ENCODE peak calls at places on chromosomes 12 and 14, in eight cellular contexts. One of them, this sample, is unnamed.
A peak's percentile ranks its signal among the peaks of the same experiment; 100 is the strongest.

GRCh38 chr14:104364830-104365229 is 214.7 kb upstream of the C14orf180 start:
- DNase-seq in left ventricle myocardium superior: peak; percentile 9
- DNase-seq in body of pancreas: no peak
- DNase-seq in COR-L47: no peak
- DNase-seq in frontal cortex: no peak
- DNase-seq in stimulated activated CD4-positive, alpha-beta T cell treated with anti-CD3 and anti-CD28 coated beads, Interleukin-2, amount 100 ng/mL, for 48 hours: no peak
- DNase-seq in HS-27A: no peak
- DNase-seq in T-cell: no peak
- DNase-seq in this sample: no peak

GRCh38 chr12:21151184-21151583 is 20.2 kb downstream of the SLCO1B1 start:
- DNase-seq in stimulated activated CD4-positive, alpha-beta T cell treated with anti-CD3 and anti-CD28 coated beads, Interleukin-2, amount 100 ng/mL, for 48 hours: no peak
- DNase-seq in COR-L47: no peak
- DNase-seq in frontal cortex: no peak
- DNase-seq in body of pancreas: no peak
- DNase-seq in HS-27A: no peak
- DNase-seq in left ventricle myocardium superior: no peak
- DNase-seq in T-cell: no peak
- DNase-seq in this sample: no peak

GRCh38 chr14:75960219-75960618 is 21.6 kb downstream of the TGFB3 start:
- DNase-seq in stimulated activated CD4-positive, alpha-beta T cell treated with anti-CD3 and anti-CD28 coated beads, Interleukin-2, amount 100 ng/mL, for 48 hours: no peak
- DNase-seq in body of pancreas: no peak
- DNase-seq in COR-L47: no peak
- DNase-seq in left ventricle myocardium superior: no peak
- DNase-seq in HS-27A: no peak
- DNase-seq in frontal cortex: no peak
- DNase-seq in T-cell: no peak
- DNase-seq in this sample: no peak

GRCh38 chr12:3231399-3231876 is 154.3 kb downstream of the TSPAN9 start:
- DNase-seq in HS-27A: no peak
- DNase-seq in left ventricle myocardium superior: peak; percentile 61
- DNase-seq in stimulated activated CD4-positive, alpha-beta T cell treated with anti-CD3 and anti-CD28 coated beads, Interleukin-2, amount 100 ng/mL, for 48 hours: no peak
- DNase-seq in frontal cortex: no peak
- DNase-seq in T-cell: no peak
- DNase-seq in body of pancreas: no peak
- DNase-seq in COR-L47: no peak
- DNase-seq in this sample: no peak

GRCh38 chr14:86575141-86575540 is 1045.2 kb downstream of the FLRT2 start:
- DNase-seq in frontal cortex: no peak
- DNase-seq in COR-L47: no peak
- DNase-seq in body of pancreas: no peak
- DNase-seq in HS-27A: no peak
- DNase-seq in left ventricle myocardium superior: no peak
- DNase-seq in stimulated activated CD4-positive, alpha-beta T cell treated with anti-CD3 and anti-CD28 coated beads, Interleukin-2, amount 100 ng/mL, for 48 hours: no peak
- DNase-seq in T-cell: no peak
- DNase-seq in this sample: no peak

GRCh38 chr12:106345739-106346138 is 11.8 kb upstream of the POLR3B start:
- DNase-seq in COR-L47: peak; percentile 64
- DNase-seq in body of pancreas: peak; percentile 43
- DNase-seq in frontal cortex: no peak
- DNase-seq in left ventricle myocardium superior: no peak
- DNase-seq in stimulated activated CD4-positive, alpha-beta T cell treated with anti-CD3 and anti-CD28 coated beads, Interleukin-2, amount 100 ng/mL, for 48 hours: no peak
- DNase-seq in HS-27A: no peak
- DNase-seq in T-cell: no peak
- DNase-seq in this sample: no peak

GRCh38 chr14:74855021-74855420 is 20.9 kb downstream of the PROX2 start:
- DNase-seq in frontal cortex: no peak
- DNase-seq in body of pancreas: no peak
- DNase-seq in left ventricle myocardium superior: no peak
- DNase-seq in HS-27A: no peak
- DNase-seq in stimulated activated CD4-positive, alpha-beta T cell treated with anti-CD3 and anti-CD28 coated beads, Interleukin-2, amount 100 ng/mL, for 48 hours: no peak
- DNase-seq in COR-L47: no peak
- DNase-seq in T-cell: no peak
- DNase-seq in this sample: no peak

GRCh38 chr14:24806061-24806678 is 172.2 kb upstream of the GZMB start:
- DNase-seq in COR-L47: peak; percentile 73
- DNase-seq in body of pancreas: peak; percentile 85
- DNase-seq in frontal cortex: no peak
- DNase-seq in left ventricle myocardium superior: peak; percentile 83
- DNase-seq in HS-27A: peak; percentile 22
- DNase-seq in stimulated activated CD4-positive, alpha-beta T cell treated with anti-CD3 and anti-CD28 coated beads, Interleukin-2, amount 100 ng/mL, for 48 hours: peak; percentile 34
- DNase-seq in T-cell: no peak
- DNase-seq in this sample: peak; percentile 55

GRCh38 chr12:2347844-2348476 is 295.2 kb downstream of the CACNA1C start:
- DNase-seq in COR-L47: no peak
- DNase-seq in T-cell: no peak
- DNase-seq in stimulated activated CD4-positive, alpha-beta T cell treated with anti-CD3 and anti-CD28 coated beads, Interleukin-2, amount 100 ng/mL, for 48 hours: no peak
- DNase-seq in body of pancreas: no peak
- DNase-seq in frontal cortex: no peak
- DNase-seq in left ventricle myocardium superior: no peak
- DNase-seq in HS-27A: no peak
- DNase-seq in this sample: no peak

GRCh38 chr12:82593901-82594396 is 92.8 kb upstream of the TMTC2 start:
- DNase-seq in frontal cortex: no peak
- DNase-seq in body of pancreas: no peak
- DNase-seq in HS-27A: no peak
- DNase-seq in T-cell: no peak
- DNase-seq in COR-L47: no peak
- DNase-seq in stimulated activated CD4-positive, alpha-beta T cell treated with anti-CD3 and anti-CD28 coated beads, Interleukin-2, amount 100 ng/mL, for 48 hours: no peak
- DNase-seq in left ventricle myocardium superior: no peak
- DNase-seq in this sample: no peak

GRCh38 chr14:89399594-89400068 is 17.4 kb downstream of the FOXN3 start:
- DNase-seq in T-cell: no peak
- DNase-seq in body of pancreas: peak; percentile 44
- DNase-seq in COR-L47: peak; percentile 20
- DNase-seq in HS-27A: no peak
- DNase-seq in left ventricle myocardium superior: no peak
- DNase-seq in frontal cortex: no peak
- DNase-seq in stimulated activated CD4-positive, alpha-beta T cell treated with anti-CD3 and anti-CD28 coated beads, Interleukin-2, amount 100 ng/mL, for 48 hours: no peak
- DNase-seq in this sample: no peak

GRCh38 chr12:65532744-65533143 is 254.3 kb downstream of the MSRB3 start:
- DNase-seq in T-cell: no peak
- DNase-seq in HS-27A: peak; percentile 53
- DNase-seq in stimulated activated CD4-positive, alpha-beta T cell treated with anti-CD3 and anti-CD28 coated beads, Interleukin-2, amount 100 ng/mL, for 48 hours: no peak
- DNase-seq in frontal cortex: no peak
- DNase-seq in body of pancreas: no peak
- DNase-seq in COR-L47: no peak
- DNase-seq in left ventricle myocardium superior: no peak
- DNase-seq in this sample: no peak

GRCh38 chr14:105294142-105294597 is 6.6 kb downstream of the BRF1 start:
- DNase-seq in T-cell: peak; percentile 71
- DNase-seq in HS-27A: no peak
- DNase-seq in left ventricle myocardium superior: peak; percentile 88
- DNase-seq in body of pancreas: peak; percentile 61
- DNase-seq in stimulated activated CD4-positive, alpha-beta T cell treated with anti-CD3 and anti-CD28 coated beads, Interleukin-2, amount 100 ng/mL, for 48 hours: peak; percentile 52
- DNase-seq in COR-L47: peak; percentile 87
- DNase-seq in frontal cortex: no peak
- DNase-seq in this sample: peak; percentile 80

GRCh38 chr12:111597731-111598636 is 1.1 kb downstream of the ATXN2 start:
- DNase-seq in frontal cortex: peak; percentile 54
- DNase-seq in T-cell: no peak
- DNase-seq in stimulated activated CD4-positive, alpha-beta T cell treated with anti-CD3 and anti-CD28 coated beads, Interleukin-2, amount 100 ng/mL, for 48 hours: peak; percentile 16
- DNase-seq in HS-27A: no peak
- DNase-seq in left ventricle myocardium superior: peak; percentile 70
- DNase-seq in body of pancreas: peak; percentile 40
- DNase-seq in COR-L47: peak; percentile 33
- DNase-seq in this sample: peak; percentile 48

GRCh38 chr14:93764211-93764659 is 24.1 kb downstream of the PRIMA1 start:
- DNase-seq in stimulated activated CD4-positive, alpha-beta T cell treated with anti-CD3 and anti-CD28 coated beads, Interleukin-2, amount 100 ng/mL, for 48 hours: no peak
- DNase-seq in HS-27A: peak; percentile 2
- DNase-seq in body of pancreas: peak; percentile 20
- DNase-seq in left ventricle myocardium superior: peak; percentile 63
- DNase-seq in T-cell: no peak
- DNase-seq in frontal cortex: no peak
- DNase-seq in COR-L47: no peak
- DNase-seq in this sample: no peak

GRCh38 chr12:111387747-111388365 is 17.9 kb upstream of the SH2B3 start:
- DNase-seq in stimulated activated CD4-positive, alpha-beta T cell treated with anti-CD3 and anti-CD28 coated beads, Interleukin-2, amount 100 ng/mL, for 48 hours: no peak
- DNase-seq in left ventricle myocardium superior: no peak
- DNase-seq in T-cell: no peak
- DNase-seq in HS-27A: no peak
- DNase-seq in frontal cortex: no peak
- DNase-seq in body of pancreas: no peak
- DNase-seq in COR-L47: no peak
- DNase-seq in this sample: no peak

GRCh38 chr14:91108941-91109611 is 4.8 kb upstream of the DGLUCY start:
- DNase-seq in left ventricle myocardium superior: no peak
- DNase-seq in HS-27A: no peak
- DNase-seq in frontal cortex: no peak
- DNase-seq in body of pancreas: peak; percentile 59
- DNase-seq in COR-L47: peak; percentile 12
- DNase-seq in stimulated activated CD4-positive, alpha-beta T cell treated with anti-CD3 and anti-CD28 coated beads, Interleukin-2, amount 100 ng/mL, for 48 hours: no peak
- DNase-seq in T-cell: no peak
- DNase-seq in this sample: peak; percentile 65